ENCODE peak calls at places on chromosome 4, in eight cellular contexts. V is right lobe of liver, P is cardiac fibroblast, O is cardiac muscle cell, Z is testis, K is mucosa of descending colon, T is uterus, U is IMR-90. Y is an unnamed sample.

GRCh38 chr4:74370912-74371311 is 6.0 kb downstream of the EREG start:
- DNase-seq in V (no peak), P (peak; percentile 75), O (peak; percentile 60), Z (peak; percentile 24), K (no peak), T (no peak), U (peak; percentile 64), Y (no peak)

GRCh38 chr4:136056748-136057147 is 1475.5 kb downstream of the PCDH18 start:
- DNase-seq in V (no peak), P (no peak), O (no peak), Z (no peak), K (no peak), T (no peak), U (no peak), Y (no peak)

GRCh38 chr4:20311863-20312262 is 60.2 kb downstream of the SLIT2 start:
- DNase-seq in V (no peak), P (no peak), O (no peak), Z (no peak), K (no peak), T (no peak), U (peak; percentile 56), Y (no peak)

GRCh38 chr4:78781925-78782324 is 5.8 kb downstream of the BMP2K start:
- DNase-seq in V (no peak), P (no peak), O (no peak), Z (no peak), K (no peak), T (no peak), U (no peak), Y (no peak)

GRCh38 chr4:140152760-140153418 is 1.1 kb downstream of the MAML3 start:
- DNase-seq in V (peak; percentile 71), P (peak; percentile 60), O (peak; percentile 74), Z (peak; percentile 50), K (peak; percentile 79), T (peak; percentile 74), U (peak; percentile 44), Y (no peak)

GRCh38 chr4:7328162-7328912 is 106.4 kb downstream of the PSAPL1 start:
- DNase-seq in V (no peak), P (no peak), O (no peak), Z (no peak), K (no peak), T (no peak), U (no peak), Y (no peak)

GRCh38 chr4:38664704-38665401 is 854 bp downstream of the KLF3 start:
- DNase-seq in V (peak; percentile 72), P (peak; percentile 63), O (peak; percentile 71), Z (peak; percentile 74), K (peak; percentile 79), T (peak; percentile 71), U (peak; percentile 56), Y (no peak)

GRCh38 chr4:107863416-107863815 is 38.7 kb downstream of the SGMS2 start:
- DNase-seq in V (no peak), P (no peak), O (no peak), Z (no peak), K (no peak), T (no peak), U (peak; percentile 42), Y (no peak)

GRCh38 chr4:75555294-75556164 is at the start of gene ODAPH:
- DNase-seq in V (no peak), P (no peak), O (no peak), Z (no peak), K (no peak), T (no peak), U (peak; percentile 58), Y (peak; percentile 49)

GRCh38 chr4:172042714-172043114 is 229.5 kb downstream of the GALNTL6 start:
- DNase-seq in V (no peak), P (no peak), O (peak; percentile 12), Z (no peak), K (no peak), T (no peak), U (no peak), Y (no peak)

GRCh38 chr4:64588507-64588906 is 179.3 kb upstream of the TECRL start:
- DNase-seq in V (no peak), P (no peak), O (no peak), Z (no peak), K (no peak), T (no peak), U (no peak), Y (no peak)

GRCh38 chr4:64584125-64584524 is 174.9 kb upstream of the TECRL start:
- DNase-seq in V (no peak), P (peak; percentile 26), O (peak; percentile 6), Z (no peak), K (no peak), T (no peak), U (no peak), Y (no peak)

GRCh38 chr4:64581422-64581821 is 172.2 kb upstream of the TECRL start:
- DNase-seq in V (no peak), P (peak; percentile 61), O (no peak), Z (no peak), K (no peak), T (no peak), U (peak; percentile 0), Y (no peak)

GRCh38 chr4:64582492-64582891 is 173.2 kb upstream of the TECRL start:
- DNase-seq in V (no peak), P (no peak), O (peak; percentile 8), Z (no peak), K (no peak), T (no peak), U (no peak), Y (no peak)

DNA sequence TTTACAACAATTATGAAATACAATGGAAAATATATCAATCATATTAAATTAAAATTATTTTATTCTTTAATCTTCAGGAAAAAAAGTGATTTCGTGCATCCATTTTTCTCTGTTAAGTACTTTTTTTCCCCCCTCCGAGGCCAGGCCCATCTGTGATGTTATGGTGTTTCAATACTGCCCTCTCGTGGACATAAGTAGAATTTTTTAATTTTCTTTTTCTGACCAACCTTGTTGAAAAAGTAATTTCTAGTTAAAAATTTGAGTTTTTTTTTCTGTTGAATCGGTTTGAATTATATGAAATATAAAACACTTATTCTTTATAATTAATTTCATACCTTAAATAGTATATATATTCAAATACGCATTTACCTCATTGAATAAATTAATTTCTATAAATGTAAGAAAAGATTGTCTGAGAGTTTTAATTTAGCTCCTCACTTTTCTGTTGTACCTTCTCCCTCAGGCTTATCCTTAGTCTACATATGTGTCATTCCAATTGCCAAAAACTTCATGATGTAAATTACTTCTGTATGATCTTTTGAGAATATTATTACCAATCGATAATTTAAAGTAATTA is 175.8 kb upstream of the TECRL start:
- DNase-seq in V (no peak), P (peak; percentile 68), O (peak; percentile 67), Z (peak; percentile 50), K (no peak), T (no peak), U (peak; percentile 6), Y (no peak)
- TF ChIP-seq CTCF in V (peak; percentile 66), P (peak; percentile 48), O (peak; percentile 55), Z (peak; percentile 35), K (no peak), T (peak; percentile 45), U (peak; percentile 42), Y (peak; percentile 38)

GRCh38 chr4:25863906-25864418 is 1.2 kb upstream of the SEL1L3 start:
- DNase-seq in V (no peak), P (no peak), O (peak; percentile 49), Z (no peak), K (peak; percentile 61), T (no peak), U (no peak), Y (no peak)

GRCh38 chr4:25867781-25868180 is 5.0 kb upstream of the SEL1L3 start:
- DNase-seq in V (no peak), P (no peak), O (no peak), Z (no peak), K (no peak), T (no peak), U (no peak), Y (no peak)

GRCh38 chr4:25863347-25863784 is 578 bp upstream of the SEL1L3 start:
- DNase-seq in V (peak; percentile 56), P (no peak), O (peak; percentile 2), Z (no peak), K (peak; percentile 90), T (no peak), U (no peak), Y (no peak)

GRCh38 chr4:25862411-25863346 is at the start of gene SEL1L3:
- DNase-seq in V (peak; percentile 77), P (peak; percentile 40), O (peak; percentile 56), Z (peak; percentile 24), K (peak; percentile 88), T (no peak), U (no peak), Y (no peak)

DNA sequence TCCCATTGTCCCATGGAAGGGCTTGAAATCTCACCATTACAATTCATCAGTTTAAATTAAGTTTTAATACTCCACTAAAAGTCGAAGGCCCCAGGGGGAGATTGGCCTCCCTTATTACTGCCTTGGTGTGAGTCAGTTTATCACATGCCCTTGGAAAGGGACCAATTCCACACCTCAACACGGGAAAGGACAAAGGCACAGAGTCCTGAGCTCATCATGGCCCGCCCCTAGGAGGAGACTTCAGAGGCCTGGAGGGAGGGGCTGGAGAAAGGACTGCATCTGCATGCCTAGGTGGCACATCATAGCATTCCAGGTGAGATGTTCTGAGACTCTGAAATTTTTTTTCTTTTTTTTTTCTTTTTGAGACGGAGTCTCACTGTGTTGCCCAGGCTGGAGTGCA is 2.8 kb upstream of the SEL1L3 start:
- DNase-seq in V (no peak), P (no peak), O (no peak), Z (no peak), K (peak; percentile 79), T (no peak), U (no peak), Y (no peak)
- H3K4me3 ChIP-seq in V (no peak overlapping the region), P (no peak overlapping the region), O (no peak overlapping the region), Z (no peak overlapping the region), K (no peak overlapping the region), T (no peak overlapping the region), U (no peak overlapping the region), Y (no peak overlapping the region)

GRCh38 chr4:127151941-127152340 is 480.8 kb upstream of the INTU start:
- DNase-seq in V (no peak), P (no peak), O (no peak), Z (no peak), K (no peak), T (no peak), U (no peak), Y (no peak)
- TF ChIP-seq CTCF in V (no peak), P (no peak), O (no peak), Z (no peak), K (no peak), T (no peak), U (no peak), Y (no peak)

DNA sequence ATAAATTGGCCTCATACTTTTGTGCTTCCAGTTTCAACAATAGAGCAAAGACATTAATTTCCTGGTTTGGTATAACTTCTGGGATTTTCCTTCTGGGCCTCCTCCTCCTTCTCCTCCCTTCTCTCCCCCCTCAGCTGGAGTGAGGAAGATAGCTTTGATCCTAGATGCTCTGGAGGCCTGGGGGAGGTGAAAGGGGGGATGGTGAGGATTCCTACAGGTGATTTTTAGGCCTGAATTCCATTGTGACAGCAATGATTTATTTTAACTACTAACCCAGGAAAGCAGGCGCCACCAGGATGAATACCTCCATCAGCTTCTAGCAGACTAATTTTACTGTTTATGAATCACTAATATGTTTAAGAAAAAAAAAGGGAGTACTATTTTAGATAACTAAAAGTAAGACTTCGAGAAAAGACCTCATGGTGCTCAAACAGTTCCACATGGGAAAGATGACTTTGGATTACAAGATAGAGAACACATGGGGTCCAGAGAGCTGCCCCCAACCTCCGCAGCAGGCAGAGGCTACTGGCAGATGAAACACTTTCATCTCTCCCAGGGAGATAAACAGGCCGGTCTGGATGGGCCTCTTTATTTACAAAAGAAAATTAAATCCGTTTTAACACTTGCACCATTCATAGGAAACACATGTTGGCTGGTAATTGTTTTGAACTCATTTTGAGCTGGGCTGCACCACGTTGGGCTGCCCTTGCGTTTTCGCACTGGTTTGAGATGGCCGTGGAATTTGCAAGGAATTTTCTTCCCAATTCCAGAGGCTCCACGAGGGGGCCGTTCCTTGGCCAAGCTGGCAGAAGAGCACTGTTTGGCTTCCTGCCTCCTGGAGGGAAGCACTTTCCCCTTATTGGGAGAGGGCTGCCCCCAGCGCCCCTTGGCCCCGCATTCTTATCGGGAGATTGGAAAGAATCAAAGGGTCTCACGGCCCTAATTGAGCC is 125.1 kb upstream of the STX18 start:
- DNase-seq in V (no peak), P (peak; percentile 66), O (peak; percentile 55), Z (no peak), K (no peak), T (no peak), U (no peak), Y (no peak)
- H3K4me3 ChIP-seq in V (no peak overlapping the region), P (no peak overlapping the region), O (no peak overlapping the region), Z (no peak overlapping the region), K (no peak overlapping the region), T (no peak overlapping the region), U (no peak overlapping the region), Y (no peak overlapping the region)